ENCODE peak calls at places on chromosome 22, in eight cellular contexts. One of them, this sample, is unnamed.
A peak's percentile ranks its signal among the peaks of the same experiment; 100 is the strongest.

GRCh38 chr22:20761536-20761935 is 12.4 kb upstream of the SERPIND1 start:
- DNase-seq in Kasumi-1: no peak
- DNase-seq in HFF-Myc: no peak
- DNase-seq in neuronal stem cell: no peak
- DNase-seq in EL: peak; percentile 48
- DNase-seq in kidney epithelial cell: no peak
- DNase-seq in activated CD4-positive, alpha-beta T cell treated with anti-CD3 and anti-CD28 coated beads, Interleukin-2, amount 50 U/mL, for 4 hours: no peak
- DNase-seq in CD4-positive, alpha-beta T cell: no peak
- DNase-seq in this sample: no peak

GRCh38 chr22:25628494-25628893 is 64.0 kb downstream of the GRK3 start:
- DNase-seq in HFF-Myc: no peak
- DNase-seq in EL: no peak
- DNase-seq in Kasumi-1: no peak
- DNase-seq in kidney epithelial cell: no peak
- DNase-seq in neuronal stem cell: no peak
- DNase-seq in CD4-positive, alpha-beta T cell: no peak
- DNase-seq in activated CD4-positive, alpha-beta T cell treated with anti-CD3 and anti-CD28 coated beads, Interleukin-2, amount 50 U/mL, for 4 hours: no peak
- DNase-seq in this sample: no peak

GRCh38 chr22:40721266-40721665 is 42.0 kb downstream of the MCHR1 start:
- DNase-seq in neuronal stem cell: no peak
- DNase-seq in activated CD4-positive, alpha-beta T cell treated with anti-CD3 and anti-CD28 coated beads, Interleukin-2, amount 50 U/mL, for 4 hours: no peak
- DNase-seq in kidney epithelial cell: no peak
- DNase-seq in CD4-positive, alpha-beta T cell: no peak
- DNase-seq in HFF-Myc: no peak
- DNase-seq in Kasumi-1: no peak
- DNase-seq in EL: peak; percentile 50
- DNase-seq in this sample: no peak

GRCh38 chr22:37420656-37421467 is 6.4 kb downstream of the ELFN2 start:
- DNase-seq in neuronal stem cell: no peak
- DNase-seq in kidney epithelial cell: no peak
- DNase-seq in activated CD4-positive, alpha-beta T cell treated with anti-CD3 and anti-CD28 coated beads, Interleukin-2, amount 50 U/mL, for 4 hours: no peak
- DNase-seq in Kasumi-1: peak; percentile 33
- DNase-seq in CD4-positive, alpha-beta T cell: no peak
- DNase-seq in EL: peak; percentile 30
- DNase-seq in HFF-Myc: no peak
- DNase-seq in this sample: no peak

GRCh38 chr22:37918580-37919274 is 12.6 kb downstream of the MICALL1 start:
- DNase-seq in kidney epithelial cell: no peak
- DNase-seq in EL: no peak
- DNase-seq in Kasumi-1: no peak
- DNase-seq in activated CD4-positive, alpha-beta T cell treated with anti-CD3 and anti-CD28 coated beads, Interleukin-2, amount 50 U/mL, for 4 hours: no peak
- DNase-seq in HFF-Myc: no peak
- DNase-seq in CD4-positive, alpha-beta T cell: no peak
- DNase-seq in neuronal stem cell: no peak
- DNase-seq in this sample: no peak

GRCh38 chr22:43257549-43257948 is 70.6 kb upstream of the TTLL12 start:
- DNase-seq in HFF-Myc: no peak
- DNase-seq in kidney epithelial cell: no peak
- DNase-seq in activated CD4-positive, alpha-beta T cell treated with anti-CD3 and anti-CD28 coated beads, Interleukin-2, amount 50 U/mL, for 4 hours: no peak
- DNase-seq in neuronal stem cell: no peak
- DNase-seq in Kasumi-1: no peak
- DNase-seq in EL: no peak
- DNase-seq in CD4-positive, alpha-beta T cell: no peak
- DNase-seq in this sample: no peak

GRCh38 chr22:29030618-29031235 is 30.9 kb downstream of the C22orf31 start:
- DNase-seq in kidney epithelial cell: peak; percentile 72
- DNase-seq in HFF-Myc: peak; percentile 62
- DNase-seq in neuronal stem cell: peak; percentile 58
- DNase-seq in EL: peak; percentile 84
- DNase-seq in CD4-positive, alpha-beta T cell: no peak
- DNase-seq in Kasumi-1: no peak
- DNase-seq in activated CD4-positive, alpha-beta T cell treated with anti-CD3 and anti-CD28 coated beads, Interleukin-2, amount 50 U/mL, for 4 hours: no peak
- DNase-seq in this sample: no peak

GRCh38 chr22:23060612-23061400 is 9.5 kb upstream of the GNAZ start:
- DNase-seq in Kasumi-1: no peak
- DNase-seq in activated CD4-positive, alpha-beta T cell treated with anti-CD3 and anti-CD28 coated beads, Interleukin-2, amount 50 U/mL, for 4 hours: no peak
- DNase-seq in kidney epithelial cell: no peak
- DNase-seq in EL: no peak
- DNase-seq in CD4-positive, alpha-beta T cell: no peak
- DNase-seq in neuronal stem cell: no peak
- DNase-seq in HFF-Myc: no peak
- DNase-seq in this sample: no peak

GRCh38 chr22:40123387-40123786 is 54.3 kb upstream of the TNRC6B start:
- DNase-seq in kidney epithelial cell: no peak
- DNase-seq in Kasumi-1: no peak
- DNase-seq in HFF-Myc: no peak
- DNase-seq in CD4-positive, alpha-beta T cell: no peak
- DNase-seq in neuronal stem cell: no peak
- DNase-seq in EL: no peak
- DNase-seq in activated CD4-positive, alpha-beta T cell treated with anti-CD3 and anti-CD28 coated beads, Interleukin-2, amount 50 U/mL, for 4 hours: no peak
- DNase-seq in this sample: no peak

GRCh38 chr22:38298312-38299000 is 18.8 kb downstream of the CSNK1E start:
- DNase-seq in Kasumi-1: peak; percentile 12
- DNase-seq in HFF-Myc: no peak
- DNase-seq in CD4-positive, alpha-beta T cell: peak; percentile 25
- DNase-seq in kidney epithelial cell: peak; percentile 96
- DNase-seq in EL: peak; percentile 98
- DNase-seq in neuronal stem cell: no peak
- DNase-seq in activated CD4-positive, alpha-beta T cell treated with anti-CD3 and anti-CD28 coated beads, Interleukin-2, amount 50 U/mL, for 4 hours: peak; percentile 28
- DNase-seq in this sample: no peak

GRCh38 chr22:22022255-22022840 is 39.8 kb upstream of the TOP3B start:
- DNase-seq in HFF-Myc: no peak
- DNase-seq in kidney epithelial cell: no peak
- DNase-seq in neuronal stem cell: no peak
- DNase-seq in activated CD4-positive, alpha-beta T cell treated with anti-CD3 and anti-CD28 coated beads, Interleukin-2, amount 50 U/mL, for 4 hours: no peak
- DNase-seq in CD4-positive, alpha-beta T cell: no peak
- DNase-seq in EL: no peak
- DNase-seq in Kasumi-1: no peak
- DNase-seq in this sample: no peak

GRCh38 chr22:36584666-36585065 is 55.7 kb upstream of the EIF3D start:
- DNase-seq in Kasumi-1: no peak
- DNase-seq in CD4-positive, alpha-beta T cell: no peak
- DNase-seq in EL: no peak
- DNase-seq in kidney epithelial cell: no peak
- DNase-seq in activated CD4-positive, alpha-beta T cell treated with anti-CD3 and anti-CD28 coated beads, Interleukin-2, amount 50 U/mL, for 4 hours: no peak
- DNase-seq in neuronal stem cell: no peak
- DNase-seq in HFF-Myc: no peak
- DNase-seq in this sample: no peak

GRCh38 chr22:20455709-20456063 is 18.1 kb upstream of the SCARF2 start:
- DNase-seq in neuronal stem cell: no peak
- DNase-seq in kidney epithelial cell: no peak
- DNase-seq in EL: no peak
- DNase-seq in activated CD4-positive, alpha-beta T cell treated with anti-CD3 and anti-CD28 coated beads, Interleukin-2, amount 50 U/mL, for 4 hours: no peak
- DNase-seq in CD4-positive, alpha-beta T cell: no peak
- DNase-seq in HFF-Myc: no peak
- DNase-seq in Kasumi-1: no peak
- DNase-seq in this sample: no peak

GRCh38 chr22:46374663-46375474 is 39.4 kb downstream of the TRMU start:
- DNase-seq in Kasumi-1: no peak
- DNase-seq in kidney epithelial cell: no peak
- DNase-seq in activated CD4-positive, alpha-beta T cell treated with anti-CD3 and anti-CD28 coated beads, Interleukin-2, amount 50 U/mL, for 4 hours: no peak
- DNase-seq in CD4-positive, alpha-beta T cell: no peak
- DNase-seq in HFF-Myc: no peak
- DNase-seq in EL: no peak
- DNase-seq in neuronal stem cell: no peak
- DNase-seq in this sample: no peak

GRCh38 chr22:42282943-42283287 is 12.5 kb upstream of the TCF20 start:
- DNase-seq in EL: no peak
- DNase-seq in kidney epithelial cell: no peak
- DNase-seq in HFF-Myc: no peak
- DNase-seq in neuronal stem cell: no peak
- DNase-seq in Kasumi-1: no peak
- DNase-seq in CD4-positive, alpha-beta T cell: no peak
- DNase-seq in activated CD4-positive, alpha-beta T cell treated with anti-CD3 and anti-CD28 coated beads, Interleukin-2, amount 50 U/mL, for 4 hours: no peak
- DNase-seq in this sample: no peak

GRCh38 chr22:32335471-32335870 is 22.2 kb upstream of the RFPL3 start:
- DNase-seq in neuronal stem cell: no peak
- DNase-seq in HFF-Myc: no peak
- DNase-seq in Kasumi-1: no peak
- DNase-seq in kidney epithelial cell: no peak
- DNase-seq in EL: no peak
- DNase-seq in CD4-positive, alpha-beta T cell: no peak
- DNase-seq in activated CD4-positive, alpha-beta T cell treated with anti-CD3 and anti-CD28 coated beads, Interleukin-2, amount 50 U/mL, for 4 hours: no peak
- DNase-seq in this sample: no peak

GRCh38 chr22:21739828-21740377 is 4.3 kb upstream of the YPEL1 start:
- DNase-seq in neuronal stem cell: no peak
- DNase-seq in Kasumi-1: no peak
- DNase-seq in HFF-Myc: no peak
- DNase-seq in kidney epithelial cell: no peak
- DNase-seq in EL: no peak
- DNase-seq in activated CD4-positive, alpha-beta T cell treated with anti-CD3 and anti-CD28 coated beads, Interleukin-2, amount 50 U/mL, for 4 hours: no peak
- DNase-seq in CD4-positive, alpha-beta T cell: no peak
- DNase-seq in this sample: no peak

GRCh38 chr22:27489265-27489675 is 312.3 kb downstream of the MN1 start:
- DNase-seq in neuronal stem cell: no peak
- DNase-seq in Kasumi-1: no peak
- DNase-seq in kidney epithelial cell: no peak
- DNase-seq in activated CD4-positive, alpha-beta T cell treated with anti-CD3 and anti-CD28 coated beads, Interleukin-2, amount 50 U/mL, for 4 hours: no peak
- DNase-seq in HFF-Myc: no peak
- DNase-seq in CD4-positive, alpha-beta T cell: no peak
- DNase-seq in EL: peak; percentile 49
- DNase-seq in this sample: no peak

GRCh38 chr22:43944670-43945430 is 10.4 kb upstream of the SAMM50 start:
- DNase-seq in Kasumi-1: no peak
- DNase-seq in activated CD4-positive, alpha-beta T cell treated with anti-CD3 and anti-CD28 coated beads, Interleukin-2, amount 50 U/mL, for 4 hours: no peak
- DNase-seq in kidney epithelial cell: no peak
- DNase-seq in neuronal stem cell: no peak
- DNase-seq in CD4-positive, alpha-beta T cell: no peak
- DNase-seq in EL: no peak
- DNase-seq in HFF-Myc: no peak
- DNase-seq in this sample: no peak

GRCh38 chr22:46795140-46795539 is 32.7 kb downstream of the TBC1D22A start:
- DNase-seq in HFF-Myc: no peak
- DNase-seq in Kasumi-1: no peak
- DNase-seq in EL: no peak
- DNase-seq in neuronal stem cell: no peak
- DNase-seq in kidney epithelial cell: no peak
- DNase-seq in CD4-positive, alpha-beta T cell: no peak
- DNase-seq in activated CD4-positive, alpha-beta T cell treated with anti-CD3 and anti-CD28 coated beads, Interleukin-2, amount 50 U/mL, for 4 hours: no peak
- DNase-seq in this sample: no peak

GRCh38 chr22:44702479-44703219 is 645 bp downstream of the PRR5 start:
- DNase-seq in HFF-Myc: no peak
- DNase-seq in Kasumi-1: peak; percentile 37
- DNase-seq in activated CD4-positive, alpha-beta T cell treated with anti-CD3 and anti-CD28 coated beads, Interleukin-2, amount 50 U/mL, for 4 hours: peak; percentile 16
- DNase-seq in EL: peak; percentile 57
- DNase-seq in CD4-positive, alpha-beta T cell: no peak
- DNase-seq in neuronal stem cell: peak; percentile 51
- DNase-seq in kidney epithelial cell: no peak
- DNase-seq in this sample: no peak

GRCh38 chr22:46295277-46295971 is 1.2 kb upstream of the GTSE1 start:
- DNase-seq in Kasumi-1: no peak
- DNase-seq in EL: no peak
- DNase-seq in activated CD4-positive, alpha-beta T cell treated with anti-CD3 and anti-CD28 coated beads, Interleukin-2, amount 50 U/mL, for 4 hours: no peak
- DNase-seq in neuronal stem cell: no peak
- DNase-seq in CD4-positive, alpha-beta T cell: no peak
- DNase-seq in HFF-Myc: no peak
- DNase-seq in kidney epithelial cell: no peak
- DNase-seq in this sample: no peak

GRCh38 chr22:28560005-28560742 is 119.5 kb downstream of the TTC28 start:
- DNase-seq in CD4-positive, alpha-beta T cell: no peak
- DNase-seq in activated CD4-positive, alpha-beta T cell treated with anti-CD3 and anti-CD28 coated beads, Interleukin-2, amount 50 U/mL, for 4 hours: no peak
- DNase-seq in kidney epithelial cell: no peak
- DNase-seq in neuronal stem cell: no peak
- DNase-seq in EL: peak; percentile 70
- DNase-seq in Kasumi-1: no peak
- DNase-seq in HFF-Myc: no peak
- DNase-seq in this sample: no peak

GRCh38 chr22:22955276-22955798 is 67.7 kb downstream of the IGLL5 start:
- DNase-seq in HFF-Myc: no peak
- DNase-seq in Kasumi-1: peak; percentile 3
- DNase-seq in neuronal stem cell: no peak
- DNase-seq in activated CD4-positive, alpha-beta T cell treated with anti-CD3 and anti-CD28 coated beads, Interleukin-2, amount 50 U/mL, for 4 hours: no peak
- DNase-seq in CD4-positive, alpha-beta T cell: no peak
- DNase-seq in EL: no peak
- DNase-seq in kidney epithelial cell: no peak
- DNase-seq in this sample: no peak

GRCh38 chr22:30824711-30825110 is 130.0 kb downstream of the OSBP2 start:
- DNase-seq in Kasumi-1: no peak
- DNase-seq in kidney epithelial cell: no peak
- DNase-seq in activated CD4-positive, alpha-beta T cell treated with anti-CD3 and anti-CD28 coated beads, Interleukin-2, amount 50 U/mL, for 4 hours: no peak
- DNase-seq in EL: no peak
- DNase-seq in neuronal stem cell: no peak
- DNase-seq in CD4-positive, alpha-beta T cell: no peak
- DNase-seq in HFF-Myc: no peak
- DNase-seq in this sample: no peak

GRCh38 chr22:37507731-37508130 is 11.5 kb downstream of the CARD10 start:
- DNase-seq in EL: no peak
- DNase-seq in HFF-Myc: no peak
- DNase-seq in CD4-positive, alpha-beta T cell: no peak
- DNase-seq in kidney epithelial cell: no peak
- DNase-seq in activated CD4-positive, alpha-beta T cell treated with anti-CD3 and anti-CD28 coated beads, Interleukin-2, amount 50 U/mL, for 4 hours: no peak
- DNase-seq in Kasumi-1: no peak
- DNase-seq in neuronal stem cell: no peak
- DNase-seq in this sample: no peak

GRCh38 chr22:48089601-48090331 is 1327.3 kb downstream of the TBC1D22A start:
- DNase-seq in EL: no peak
- DNase-seq in CD4-positive, alpha-beta T cell: no peak
- DNase-seq in Kasumi-1: no peak
- DNase-seq in activated CD4-positive, alpha-beta T cell treated with anti-CD3 and anti-CD28 coated beads, Interleukin-2, amount 50 U/mL, for 4 hours: no peak
- DNase-seq in HFF-Myc: no peak
- DNase-seq in kidney epithelial cell: no peak
- DNase-seq in neuronal stem cell: no peak
- DNase-seq in this sample: no peak

GRCh38 chr22:42399315-42400271 is 32.6 kb downstream of the NFAM1 start:
- DNase-seq in neuronal stem cell: peak; percentile 37
- DNase-seq in CD4-positive, alpha-beta T cell: no peak
- DNase-seq in EL: no peak
- DNase-seq in Kasumi-1: peak; percentile 22
- DNase-seq in HFF-Myc: no peak
- DNase-seq in activated CD4-positive, alpha-beta T cell treated with anti-CD3 and anti-CD28 coated beads, Interleukin-2, amount 50 U/mL, for 4 hours: no peak
- DNase-seq in kidney epithelial cell: no peak
- DNase-seq in this sample: no peak

GRCh38 chr22:17739196-17739975 is 34.9 kb downstream of the BID start:
- DNase-seq in neuronal stem cell: no peak
- DNase-seq in kidney epithelial cell: no peak
- DNase-seq in activated CD4-positive, alpha-beta T cell treated with anti-CD3 and anti-CD28 coated beads, Interleukin-2, amount 50 U/mL, for 4 hours: no peak
- DNase-seq in HFF-Myc: no peak
- DNase-seq in Kasumi-1: no peak
- DNase-seq in CD4-positive, alpha-beta T cell: no peak
- DNase-seq in EL: no peak
- DNase-seq in this sample: no peak

GRCh38 chr22:17980638-17981051 is 43.7 kb downstream of the MICAL3 start:
- DNase-seq in activated CD4-positive, alpha-beta T cell treated with anti-CD3 and anti-CD28 coated beads, Interleukin-2, amount 50 U/mL, for 4 hours: peak; percentile 28
- DNase-seq in Kasumi-1: peak; percentile 93
- DNase-seq in HFF-Myc: no peak
- DNase-seq in neuronal stem cell: no peak
- DNase-seq in CD4-positive, alpha-beta T cell: peak; percentile 31
- DNase-seq in EL: no peak
- DNase-seq in kidney epithelial cell: no peak
- DNase-seq in this sample: no peak

GRCh38 chr22:46006379-46007002 is 29.5 kb upstream of the WNT7B start:
- DNase-seq in HFF-Myc: peak; percentile 65
- DNase-seq in EL: peak; percentile 92
- DNase-seq in CD4-positive, alpha-beta T cell: peak; percentile 89
- DNase-seq in kidney epithelial cell: peak; percentile 52
- DNase-seq in Kasumi-1: peak; percentile 72
- DNase-seq in activated CD4-positive, alpha-beta T cell treated with anti-CD3 and anti-CD28 coated beads, Interleukin-2, amount 50 U/mL, for 4 hours: peak; percentile 85
- DNase-seq in neuronal stem cell: peak; percentile 83
- DNase-seq in this sample: no peak

GRCh38 chr22:42717197-42717967 is 3.3 kb downstream of the A4GALT start:
- DNase-seq in activated CD4-positive, alpha-beta T cell treated with anti-CD3 and anti-CD28 coated beads, Interleukin-2, amount 50 U/mL, for 4 hours: no peak
- DNase-seq in kidney epithelial cell: no peak
- DNase-seq in Kasumi-1: no peak
- DNase-seq in EL: no peak
- DNase-seq in HFF-Myc: no peak
- DNase-seq in CD4-positive, alpha-beta T cell: no peak
- DNase-seq in neuronal stem cell: no peak
- DNase-seq in this sample: no peak

GRCh38 chr22:30825711-30826505 is 131.2 kb downstream of the OSBP2 start:
- DNase-seq in HFF-Myc: no peak
- DNase-seq in Kasumi-1: no peak
- DNase-seq in CD4-positive, alpha-beta T cell: no peak
- DNase-seq in neuronal stem cell: no peak
- DNase-seq in activated CD4-positive, alpha-beta T cell treated with anti-CD3 and anti-CD28 coated beads, Interleukin-2, amount 50 U/mL, for 4 hours: no peak
- DNase-seq in EL: no peak
- DNase-seq in kidney epithelial cell: no peak
- DNase-seq in this sample: no peak

This sample was measured in glomerular endothelial cell.